ENCODE peak calls at places on chromosomes 6 and 20, in five cellular contexts. X is bronchial epithelial cell; N is AML-193; W is effector memory CD4-positive, alpha-beta T cell; G is cardiac fibroblast. K is an unnamed sample.

GRCh38 chr6:166907373-166907841 is 48.9 kb downstream of the RNASET2 start:
- DNase-seq in G (no peak), X (no peak), W (no peak), N (peak; percentile 21), K (no peak)

GRCh38 chr20:1998715-1999114 is 4.9 kb upstream of the PDYN start:
- DNase-seq in N (no peak), X (no peak), W (no peak), G (no peak), K (no peak)

GRCh38 chr20:32521780-32522524 is 63.2 kb downstream of the NOL4L start:
- DNase-seq in W (peak; percentile 51), N (peak; percentile 2), X (peak; percentile 22), G (peak; percentile 54), K (peak; percentile 41)

GRCh38 chr20:35617397-35618031 is 1.9 kb downstream of the SPAG4 start:
- DNase-seq in N (no peak), X (peak; percentile 68), G (peak; percentile 78), W (no peak), K (peak; percentile 48)

GRCh38 chr6:139368661-139369060 is 5.8 kb downstream of the CITED2 start:
- DNase-seq in G (no peak), X (no peak), W (no peak), N (no peak), K (no peak)

GRCh38 chr20:34177060-34177459 is 64.2 kb upstream of the ASIP start:
- DNase-seq in W (no peak), X (no peak), G (no peak), N (no peak), K (no peak)

GRCh38 chr20:60589624-60590023 is 631.4 kb downstream of the CDH26 start:
- DNase-seq in N (no peak), G (peak; percentile 1), W (no peak), X (no peak), K (no peak)

GRCh38 chr6:145544031-145544430 is 191.3 kb downstream of the EPM2A start:
- DNase-seq in X (peak; percentile 94), G (peak; percentile 84), W (no peak), N (no peak), K (peak; percentile 35)

GRCh38 chr20:20815711-20816455 is 103.4 kb upstream of the RALGAPA2 start:
- DNase-seq in N (no peak), W (no peak), X (peak; percentile 3), G (no peak), K (no peak)

GRCh38 chr20:5510446-5510845 is 193.7 kb upstream of the PROKR2 start:
- DNase-seq in G (no peak), X (no peak), W (no peak), N (no peak), K (peak; percentile 18)

K was measured in brain microvascular endothelial cell.